ENCODE peak calls at places on chromosomes 11 and 22, in seven cellular contexts. One of them, this sample, is unnamed.

GRCh38 chr11:26992031-26992541 is 1.8 kb upstream of the FIBIN start:
- DNase-seq in GDM1: no peak
- DNase-seq in stimulated activated CD8-positive, alpha-beta memory T cell treated with anti-CD3 and anti-CD28 coated beads, Interleukin-4, amount 100 ng/mL, for 1 hour: no peak
- DNase-seq in iPS DF 6.9: no peak
- DNase-seq in GM13976: no peak
- DNase-seq in head of caudate nucleus: no peak
- DNase-seq in GM20000: no peak
- DNase-seq in this sample: no peak

GRCh38 chr11:441418-442274 is at the start of gene ANO9:
- DNase-seq in GDM1: no peak
- DNase-seq in stimulated activated CD8-positive, alpha-beta memory T cell treated with anti-CD3 and anti-CD28 coated beads, Interleukin-4, amount 100 ng/mL, for 1 hour: no peak
- DNase-seq in iPS DF 6.9: no peak
- DNase-seq in GM13976: peak; percentile 91
- DNase-seq in head of caudate nucleus: no peak
- DNase-seq in GM20000: peak; percentile 94
- DNase-seq in this sample: no peak

GRCh38 chr11:66136752-66137123 is 66.7 kb downstream of the PACS1 start:
- DNase-seq in GDM1: no peak
- DNase-seq in stimulated activated CD8-positive, alpha-beta memory T cell treated with anti-CD3 and anti-CD28 coated beads, Interleukin-4, amount 100 ng/mL, for 1 hour: no peak
- DNase-seq in iPS DF 6.9: no peak
- DNase-seq in GM13976: no peak
- DNase-seq in head of caudate nucleus: no peak
- DNase-seq in GM20000: no peak
- DNase-seq in this sample: no peak

GRCh38 chr22:24433868-24434471 is 6.6 kb downstream of the ADORA2A start:
- DNase-seq in GDM1: peak; percentile 33
- DNase-seq in stimulated activated CD8-positive, alpha-beta memory T cell treated with anti-CD3 and anti-CD28 coated beads, Interleukin-4, amount 100 ng/mL, for 1 hour: no peak
- DNase-seq in iPS DF 6.9: no peak
- DNase-seq in GM13976: peak; percentile 88
- DNase-seq in head of caudate nucleus: no peak
- DNase-seq in GM20000: peak; percentile 90
- DNase-seq in this sample: peak; percentile 64

GRCh38 chr11:116471608-116472007 is 301.2 kb downstream of the BUD13 start:
- DNase-seq in GDM1: no peak
- DNase-seq in stimulated activated CD8-positive, alpha-beta memory T cell treated with anti-CD3 and anti-CD28 coated beads, Interleukin-4, amount 100 ng/mL, for 1 hour: no peak
- DNase-seq in iPS DF 6.9: no peak
- DNase-seq in GM13976: no peak
- DNase-seq in head of caudate nucleus: no peak
- DNase-seq in GM20000: no peak
- DNase-seq in this sample: no peak

GRCh38 chr11:61959026-61959608 is 8.3 kb downstream of the FTH1 start:
- DNase-seq in GDM1: no peak
- DNase-seq in stimulated activated CD8-positive, alpha-beta memory T cell treated with anti-CD3 and anti-CD28 coated beads, Interleukin-4, amount 100 ng/mL, for 1 hour: no peak
- DNase-seq in iPS DF 6.9: no peak
- DNase-seq in GM13976: no peak
- DNase-seq in head of caudate nucleus: peak; percentile 48
- DNase-seq in GM20000: no peak
- DNase-seq in this sample: no peak

GRCh38 chr11:88313441-88313840 is 24.1 kb downstream of the CTSC start:
- DNase-seq in GDM1: no peak
- DNase-seq in stimulated activated CD8-positive, alpha-beta memory T cell treated with anti-CD3 and anti-CD28 coated beads, Interleukin-4, amount 100 ng/mL, for 1 hour: no peak
- DNase-seq in iPS DF 6.9: no peak
- DNase-seq in GM13976: no peak
- DNase-seq in head of caudate nucleus: peak; percentile 80
- DNase-seq in GM20000: no peak
- DNase-seq in this sample: no peak

GRCh38 chr22:42711281-42711731 is 9.4 kb downstream of the A4GALT start:
- DNase-seq in GDM1: no peak
- DNase-seq in stimulated activated CD8-positive, alpha-beta memory T cell treated with anti-CD3 and anti-CD28 coated beads, Interleukin-4, amount 100 ng/mL, for 1 hour: no peak
- DNase-seq in iPS DF 6.9: no peak
- DNase-seq in GM13976: no peak
- DNase-seq in head of caudate nucleus: no peak
- DNase-seq in GM20000: no peak
- DNase-seq in this sample: no peak

GRCh38 chr22:41301085-41302015 is at the start of gene ZC3H7B:
- DNase-seq in GDM1: peak; percentile 72
- DNase-seq in stimulated activated CD8-positive, alpha-beta memory T cell treated with anti-CD3 and anti-CD28 coated beads, Interleukin-4, amount 100 ng/mL, for 1 hour: peak; percentile 47
- DNase-seq in iPS DF 6.9: no peak
- DNase-seq in GM13976: peak; percentile 97
- DNase-seq in head of caudate nucleus: peak; percentile 92
- DNase-seq in GM20000: peak; percentile 98
- DNase-seq in this sample: peak; percentile 80

GRCh38 chr22:28989035-28989464 is 72.6 kb downstream of the C22orf31 start:
- DNase-seq in GDM1: no peak
- DNase-seq in stimulated activated CD8-positive, alpha-beta memory T cell treated with anti-CD3 and anti-CD28 coated beads, Interleukin-4, amount 100 ng/mL, for 1 hour: no peak
- DNase-seq in iPS DF 6.9: peak; percentile 41
- DNase-seq in GM13976: no peak
- DNase-seq in head of caudate nucleus: peak; percentile 57
- DNase-seq in GM20000: no peak
- DNase-seq in this sample: no peak

GRCh38 chr11:119942583-119943338 is 195.2 kb downstream of the TRIM29 start:
- DNase-seq in GDM1: no peak
- DNase-seq in stimulated activated CD8-positive, alpha-beta memory T cell treated with anti-CD3 and anti-CD28 coated beads, Interleukin-4, amount 100 ng/mL, for 1 hour: no peak
- DNase-seq in iPS DF 6.9: no peak
- DNase-seq in GM13976: no peak
- DNase-seq in head of caudate nucleus: no peak
- DNase-seq in GM20000: no peak
- DNase-seq in this sample: no peak

GRCh38 chr11:86629070-86629706 is 43.2 kb downstream of the ME3 start:
- DNase-seq in GDM1: no peak
- DNase-seq in stimulated activated CD8-positive, alpha-beta memory T cell treated with anti-CD3 and anti-CD28 coated beads, Interleukin-4, amount 100 ng/mL, for 1 hour: no peak
- DNase-seq in iPS DF 6.9: no peak
- DNase-seq in GM13976: no peak
- DNase-seq in head of caudate nucleus: no peak
- DNase-seq in GM20000: no peak
- DNase-seq in this sample: no peak

GRCh38 chr11:17010851-17011420 is 3.3 kb downstream of the PLEKHA7 start:
- DNase-seq in GDM1: no peak
- DNase-seq in stimulated activated CD8-positive, alpha-beta memory T cell treated with anti-CD3 and anti-CD28 coated beads, Interleukin-4, amount 100 ng/mL, for 1 hour: no peak
- DNase-seq in iPS DF 6.9: no peak
- DNase-seq in GM13976: no peak
- DNase-seq in head of caudate nucleus: no peak
- DNase-seq in GM20000: no peak
- DNase-seq in this sample: no peak

GRCh38 chr11:123122341-123122740 is 60.4 kb upstream of the HSPA8 start:
- DNase-seq in GDM1: no peak
- DNase-seq in stimulated activated CD8-positive, alpha-beta memory T cell treated with anti-CD3 and anti-CD28 coated beads, Interleukin-4, amount 100 ng/mL, for 1 hour: no peak
- DNase-seq in iPS DF 6.9: no peak
- DNase-seq in GM13976: no peak
- DNase-seq in head of caudate nucleus: no peak
- DNase-seq in GM20000: no peak
- DNase-seq in this sample: no peak

GRCh38 chr11:117657801-117658200 is 139.2 kb downstream of the DSCAML1 start:
- DNase-seq in GDM1: no peak
- DNase-seq in stimulated activated CD8-positive, alpha-beta memory T cell treated with anti-CD3 and anti-CD28 coated beads, Interleukin-4, amount 100 ng/mL, for 1 hour: no peak
- DNase-seq in iPS DF 6.9: no peak
- DNase-seq in GM13976: no peak
- DNase-seq in head of caudate nucleus: peak; percentile 89
- DNase-seq in GM20000: no peak
- DNase-seq in this sample: no peak

GRCh38 chr11:44310198-44310455 is 188 bp upstream of the ALX4 start:
- DNase-seq in GDM1: no peak
- DNase-seq in stimulated activated CD8-positive, alpha-beta memory T cell treated with anti-CD3 and anti-CD28 coated beads, Interleukin-4, amount 100 ng/mL, for 1 hour: no peak
- DNase-seq in iPS DF 6.9: no peak
- DNase-seq in GM13976: no peak
- DNase-seq in head of caudate nucleus: no peak
- DNase-seq in GM20000: no peak
- DNase-seq in this sample: no peak

GRCh38 chr11:35583843-35584242 is 34.4 kb upstream of the FJX1 start:
- DNase-seq in GDM1: no peak
- DNase-seq in stimulated activated CD8-positive, alpha-beta memory T cell treated with anti-CD3 and anti-CD28 coated beads, Interleukin-4, amount 100 ng/mL, for 1 hour: no peak
- DNase-seq in iPS DF 6.9: no peak
- DNase-seq in GM13976: no peak
- DNase-seq in head of caudate nucleus: no peak
- DNase-seq in GM20000: no peak
- DNase-seq in this sample: no peak

GRCh38 chr11:74171630-74172465 is 759 bp downstream of the PPME1 start:
- DNase-seq in GDM1: no peak
- DNase-seq in stimulated activated CD8-positive, alpha-beta memory T cell treated with anti-CD3 and anti-CD28 coated beads, Interleukin-4, amount 100 ng/mL, for 1 hour: no peak
- DNase-seq in iPS DF 6.9: no peak
- DNase-seq in GM13976: no peak
- DNase-seq in head of caudate nucleus: no peak
- DNase-seq in GM20000: no peak
- DNase-seq in this sample: no peak

GRCh38 chr22:19878461-19879247 is 24.0 kb upstream of the GNB1L start:
- DNase-seq in GDM1: no peak
- DNase-seq in stimulated activated CD8-positive, alpha-beta memory T cell treated with anti-CD3 and anti-CD28 coated beads, Interleukin-4, amount 100 ng/mL, for 1 hour: no peak
- DNase-seq in iPS DF 6.9: no peak
- DNase-seq in GM13976: no peak
- DNase-seq in head of caudate nucleus: peak; percentile 8
- DNase-seq in GM20000: no peak
- DNase-seq in this sample: no peak

GRCh38 chr11:128313931-128314330 is 273.4 kb downstream of the ETS1 start:
- DNase-seq in GDM1: no peak
- DNase-seq in stimulated activated CD8-positive, alpha-beta memory T cell treated with anti-CD3 and anti-CD28 coated beads, Interleukin-4, amount 100 ng/mL, for 1 hour: no peak
- DNase-seq in iPS DF 6.9: no peak
- DNase-seq in GM13976: no peak
- DNase-seq in head of caudate nucleus: no peak
- DNase-seq in GM20000: no peak
- DNase-seq in this sample: no peak

GRCh38 chr11:92765418-92765817 is 204.0 kb upstream of the MTNR1B start:
- DNase-seq in GDM1: no peak
- DNase-seq in stimulated activated CD8-positive, alpha-beta memory T cell treated with anti-CD3 and anti-CD28 coated beads, Interleukin-4, amount 100 ng/mL, for 1 hour: no peak
- DNase-seq in iPS DF 6.9: no peak
- DNase-seq in GM13976: no peak
- DNase-seq in head of caudate nucleus: no peak
- DNase-seq in GM20000: no peak
- DNase-seq in this sample: no peak

GRCh38 chr11:65432133-65432650 is 9.6 kb downstream of the NEAT1 start:
- DNase-seq in GDM1: no peak
- DNase-seq in stimulated activated CD8-positive, alpha-beta memory T cell treated with anti-CD3 and anti-CD28 coated beads, Interleukin-4, amount 100 ng/mL, for 1 hour: no peak
- DNase-seq in iPS DF 6.9: no peak
- DNase-seq in GM13976: no peak
- DNase-seq in head of caudate nucleus: no peak
- DNase-seq in GM20000: no peak
- DNase-seq in this sample: no peak

GRCh38 chr22:30875481-30876215 is 92.9 kb downstream of the MORC2 start:
- DNase-seq in GDM1: no peak
- DNase-seq in stimulated activated CD8-positive, alpha-beta memory T cell treated with anti-CD3 and anti-CD28 coated beads, Interleukin-4, amount 100 ng/mL, for 1 hour: no peak
- DNase-seq in iPS DF 6.9: no peak
- DNase-seq in GM13976: no peak
- DNase-seq in head of caudate nucleus: peak; percentile 23
- DNase-seq in GM20000: no peak
- DNase-seq in this sample: no peak

GRCh38 chr11:119578466-119579220 is 150.4 kb downstream of the NECTIN1 start:
- DNase-seq in GDM1: no peak
- DNase-seq in stimulated activated CD8-positive, alpha-beta memory T cell treated with anti-CD3 and anti-CD28 coated beads, Interleukin-4, amount 100 ng/mL, for 1 hour: no peak
- DNase-seq in iPS DF 6.9: no peak
- DNase-seq in GM13976: no peak
- DNase-seq in head of caudate nucleus: no peak
- DNase-seq in GM20000: no peak
- DNase-seq in this sample: peak; percentile 8

This sample was measured in AML-193.